ENCODE peak calls at places on chromosomes 7 and 10, in ten cellular contexts. One of them, this sample, is unnamed.

GRCh38 chr10:80171248-80171660 is 34.1 kb downstream of the ANXA11 start:
- DNase-seq in suprapubic skin: no peak
- DNase-seq in stimulated activated CD4-positive, alpha-beta T cell treated with anti-CD3 and anti-CD28 coated beads, Interleukin-12 subunit alpha, Interleukin-12 subunit beta, amount 100 ng/mL, for 4 hours: no peak
- DNase-seq in activated T-cell treated with anti-CD3 and anti-CD28 coated beads for 48 hours: no peak
- DNase-seq in activated gamma-delta T cell treated with anti-CD3 and anti-CD28 coated beads, Interleukin-2, amount 50 U/mL, for 16 hours: no peak
- DNase-seq in SW 1271: no peak
- DNase-seq in tibial artery: no peak
- DNase-seq in GM13976: no peak
- DNase-seq in IMR-90: no peak
- DNase-seq in activated CD8-positive, alpha-beta memory T cell treated with anti-CD3 and anti-CD28 coated beads, Interleukin-2, amount 50 U/mL, for 48 hours: no peak
- DNase-seq in this sample: no peak

GRCh38 chr10:82378146-82378545 is 503.2 kb downstream of the NRG3 start:
- DNase-seq in suprapubic skin: no peak
- DNase-seq in stimulated activated CD4-positive, alpha-beta T cell treated with anti-CD3 and anti-CD28 coated beads, Interleukin-12 subunit alpha, Interleukin-12 subunit beta, amount 100 ng/mL, for 4 hours: no peak
- DNase-seq in activated T-cell treated with anti-CD3 and anti-CD28 coated beads for 48 hours: no peak
- DNase-seq in activated gamma-delta T cell treated with anti-CD3 and anti-CD28 coated beads, Interleukin-2, amount 50 U/mL, for 16 hours: no peak
- DNase-seq in SW 1271: no peak
- DNase-seq in tibial artery: peak
- DNase-seq in GM13976: no peak
- DNase-seq in IMR-90: peak
- DNase-seq in activated CD8-positive, alpha-beta memory T cell treated with anti-CD3 and anti-CD28 coated beads, Interleukin-2, amount 50 U/mL, for 48 hours: no peak
- DNase-seq in this sample: peak

GRCh38 chr7:139753693-139754111 is 24.1 kb downstream of the HIPK2 start:
- DNase-seq in suprapubic skin: no peak
- DNase-seq in stimulated activated CD4-positive, alpha-beta T cell treated with anti-CD3 and anti-CD28 coated beads, Interleukin-12 subunit alpha, Interleukin-12 subunit beta, amount 100 ng/mL, for 4 hours: no peak
- DNase-seq in activated T-cell treated with anti-CD3 and anti-CD28 coated beads for 48 hours: no peak
- DNase-seq in activated gamma-delta T cell treated with anti-CD3 and anti-CD28 coated beads, Interleukin-2, amount 50 U/mL, for 16 hours: no peak
- DNase-seq in SW 1271: no peak
- DNase-seq in tibial artery: no peak
- DNase-seq in GM13976: no peak
- DNase-seq in IMR-90: no peak
- DNase-seq in activated CD8-positive, alpha-beta memory T cell treated with anti-CD3 and anti-CD28 coated beads, Interleukin-2, amount 50 U/mL, for 48 hours: no peak
- DNase-seq in this sample: no peak

GRCh38 chr7:36309301-36309700 is 80.4 kb upstream of the ANLN start:
- DNase-seq in suprapubic skin: peak
- DNase-seq in stimulated activated CD4-positive, alpha-beta T cell treated with anti-CD3 and anti-CD28 coated beads, Interleukin-12 subunit alpha, Interleukin-12 subunit beta, amount 100 ng/mL, for 4 hours: no peak
- DNase-seq in activated T-cell treated with anti-CD3 and anti-CD28 coated beads for 48 hours: no peak
- DNase-seq in activated gamma-delta T cell treated with anti-CD3 and anti-CD28 coated beads, Interleukin-2, amount 50 U/mL, for 16 hours: no peak
- DNase-seq in SW 1271: no peak
- DNase-seq in tibial artery: no peak
- DNase-seq in GM13976: no peak
- DNase-seq in IMR-90: no peak
- DNase-seq in activated CD8-positive, alpha-beta memory T cell treated with anti-CD3 and anti-CD28 coated beads, Interleukin-2, amount 50 U/mL, for 48 hours: peak
- DNase-seq in this sample: no peak

GRCh38 chr10:10330481-10330880 is 687.2 kb upstream of the CELF2 start:
- DNase-seq in suprapubic skin: no peak
- DNase-seq in stimulated activated CD4-positive, alpha-beta T cell treated with anti-CD3 and anti-CD28 coated beads, Interleukin-12 subunit alpha, Interleukin-12 subunit beta, amount 100 ng/mL, for 4 hours: no peak
- DNase-seq in activated T-cell treated with anti-CD3 and anti-CD28 coated beads for 48 hours: no peak
- DNase-seq in activated gamma-delta T cell treated with anti-CD3 and anti-CD28 coated beads, Interleukin-2, amount 50 U/mL, for 16 hours: no peak
- DNase-seq in SW 1271: no peak
- DNase-seq in tibial artery: no peak
- DNase-seq in GM13976: no peak
- DNase-seq in IMR-90: peak
- DNase-seq in activated CD8-positive, alpha-beta memory T cell treated with anti-CD3 and anti-CD28 coated beads, Interleukin-2, amount 50 U/mL, for 48 hours: no peak
- DNase-seq in this sample: no peak

GRCh38 chr7:106050743-106051110 is 61.4 kb downstream of the SYPL1 start:
- DNase-seq in suprapubic skin: no peak
- DNase-seq in stimulated activated CD4-positive, alpha-beta T cell treated with anti-CD3 and anti-CD28 coated beads, Interleukin-12 subunit alpha, Interleukin-12 subunit beta, amount 100 ng/mL, for 4 hours: no peak
- DNase-seq in activated T-cell treated with anti-CD3 and anti-CD28 coated beads for 48 hours: no peak
- DNase-seq in activated gamma-delta T cell treated with anti-CD3 and anti-CD28 coated beads, Interleukin-2, amount 50 U/mL, for 16 hours: no peak
- DNase-seq in SW 1271: no peak
- DNase-seq in tibial artery: peak
- DNase-seq in GM13976: no peak
- DNase-seq in IMR-90: peak
- DNase-seq in activated CD8-positive, alpha-beta memory T cell treated with anti-CD3 and anti-CD28 coated beads, Interleukin-2, amount 50 U/mL, for 48 hours: no peak
- DNase-seq in this sample: peak

GRCh38 chr7:139618482-139619366 is 95.2 kb downstream of the CLEC2L start:
- DNase-seq in suprapubic skin: no peak
- DNase-seq in stimulated activated CD4-positive, alpha-beta T cell treated with anti-CD3 and anti-CD28 coated beads, Interleukin-12 subunit alpha, Interleukin-12 subunit beta, amount 100 ng/mL, for 4 hours: peak
- DNase-seq in activated T-cell treated with anti-CD3 and anti-CD28 coated beads for 48 hours: peak
- DNase-seq in activated gamma-delta T cell treated with anti-CD3 and anti-CD28 coated beads, Interleukin-2, amount 50 U/mL, for 16 hours: no peak
- DNase-seq in SW 1271: no peak
- DNase-seq in tibial artery: no peak
- DNase-seq in GM13976: no peak
- DNase-seq in IMR-90: peak
- DNase-seq in activated CD8-positive, alpha-beta memory T cell treated with anti-CD3 and anti-CD28 coated beads, Interleukin-2, amount 50 U/mL, for 48 hours: peak
- DNase-seq in this sample: peak

GRCh38 chr7:128863433-128863989 is 855 bp downstream of the ATP6V1F start:
- DNase-seq in suprapubic skin: no peak
- DNase-seq in stimulated activated CD4-positive, alpha-beta T cell treated with anti-CD3 and anti-CD28 coated beads, Interleukin-12 subunit alpha, Interleukin-12 subunit beta, amount 100 ng/mL, for 4 hours: peak
- DNase-seq in activated T-cell treated with anti-CD3 and anti-CD28 coated beads for 48 hours: peak
- DNase-seq in activated gamma-delta T cell treated with anti-CD3 and anti-CD28 coated beads, Interleukin-2, amount 50 U/mL, for 16 hours: peak
- DNase-seq in SW 1271: peak
- DNase-seq in tibial artery: no peak
- DNase-seq in GM13976: peak
- DNase-seq in IMR-90: peak
- DNase-seq in activated CD8-positive, alpha-beta memory T cell treated with anti-CD3 and anti-CD28 coated beads, Interleukin-2, amount 50 U/mL, for 48 hours: peak
- DNase-seq in this sample: peak

GRCh38 chr7:139687206-139687954 is 90.4 kb downstream of the HIPK2 start:
- DNase-seq in suprapubic skin: no peak
- DNase-seq in stimulated activated CD4-positive, alpha-beta T cell treated with anti-CD3 and anti-CD28 coated beads, Interleukin-12 subunit alpha, Interleukin-12 subunit beta, amount 100 ng/mL, for 4 hours: no peak
- DNase-seq in activated T-cell treated with anti-CD3 and anti-CD28 coated beads for 48 hours: no peak
- DNase-seq in activated gamma-delta T cell treated with anti-CD3 and anti-CD28 coated beads, Interleukin-2, amount 50 U/mL, for 16 hours: no peak
- DNase-seq in SW 1271: no peak
- DNase-seq in tibial artery: no peak
- DNase-seq in GM13976: no peak
- DNase-seq in IMR-90: no peak
- DNase-seq in activated CD8-positive, alpha-beta memory T cell treated with anti-CD3 and anti-CD28 coated beads, Interleukin-2, amount 50 U/mL, for 48 hours: no peak
- DNase-seq in this sample: no peak

GRCh38 chr7:50552921-50553320 is 12.3 kb downstream of the DDC start:
- DNase-seq in suprapubic skin: no peak
- DNase-seq in stimulated activated CD4-positive, alpha-beta T cell treated with anti-CD3 and anti-CD28 coated beads, Interleukin-12 subunit alpha, Interleukin-12 subunit beta, amount 100 ng/mL, for 4 hours: no peak
- DNase-seq in activated T-cell treated with anti-CD3 and anti-CD28 coated beads for 48 hours: no peak
- DNase-seq in activated gamma-delta T cell treated with anti-CD3 and anti-CD28 coated beads, Interleukin-2, amount 50 U/mL, for 16 hours: no peak
- DNase-seq in SW 1271: no peak
- DNase-seq in tibial artery: no peak
- DNase-seq in GM13976: no peak
- DNase-seq in IMR-90: peak
- DNase-seq in activated CD8-positive, alpha-beta memory T cell treated with anti-CD3 and anti-CD28 coated beads, Interleukin-2, amount 50 U/mL, for 48 hours: no peak
- DNase-seq in this sample: peak

GRCh38 chr7:116588641-116589594 is 64.1 kb downstream of the CAV1 start:
- DNase-seq in suprapubic skin: no peak
- DNase-seq in stimulated activated CD4-positive, alpha-beta T cell treated with anti-CD3 and anti-CD28 coated beads, Interleukin-12 subunit alpha, Interleukin-12 subunit beta, amount 100 ng/mL, for 4 hours: no peak
- DNase-seq in activated T-cell treated with anti-CD3 and anti-CD28 coated beads for 48 hours: no peak
- DNase-seq in activated gamma-delta T cell treated with anti-CD3 and anti-CD28 coated beads, Interleukin-2, amount 50 U/mL, for 16 hours: no peak
- DNase-seq in SW 1271: no peak
- DNase-seq in tibial artery: no peak
- DNase-seq in GM13976: peak
- DNase-seq in IMR-90: peak
- DNase-seq in activated CD8-positive, alpha-beta memory T cell treated with anti-CD3 and anti-CD28 coated beads, Interleukin-2, amount 50 U/mL, for 48 hours: no peak
- DNase-seq in this sample: peak

GRCh38 chr10:1572519-1573333 is 164.6 kb downstream of the ADARB2 start:
- DNase-seq in suprapubic skin: peak
- DNase-seq in stimulated activated CD4-positive, alpha-beta T cell treated with anti-CD3 and anti-CD28 coated beads, Interleukin-12 subunit alpha, Interleukin-12 subunit beta, amount 100 ng/mL, for 4 hours: no peak
- DNase-seq in activated T-cell treated with anti-CD3 and anti-CD28 coated beads for 48 hours: no peak
- DNase-seq in activated gamma-delta T cell treated with anti-CD3 and anti-CD28 coated beads, Interleukin-2, amount 50 U/mL, for 16 hours: no peak
- DNase-seq in SW 1271: no peak
- DNase-seq in tibial artery: peak
- DNase-seq in GM13976: no peak
- DNase-seq in IMR-90: no peak
- DNase-seq in activated CD8-positive, alpha-beta memory T cell treated with anti-CD3 and anti-CD28 coated beads, Interleukin-2, amount 50 U/mL, for 48 hours: no peak
- DNase-seq in this sample: no peak

GRCh38 chr7:130303127-130303526 is 10.2 kb downstream of the CPA4 start:
- DNase-seq in suprapubic skin: no peak
- DNase-seq in stimulated activated CD4-positive, alpha-beta T cell treated with anti-CD3 and anti-CD28 coated beads, Interleukin-12 subunit alpha, Interleukin-12 subunit beta, amount 100 ng/mL, for 4 hours: no peak
- DNase-seq in activated T-cell treated with anti-CD3 and anti-CD28 coated beads for 48 hours: no peak
- DNase-seq in activated gamma-delta T cell treated with anti-CD3 and anti-CD28 coated beads, Interleukin-2, amount 50 U/mL, for 16 hours: no peak
- DNase-seq in SW 1271: no peak
- DNase-seq in tibial artery: no peak
- DNase-seq in GM13976: no peak
- DNase-seq in IMR-90: no peak
- DNase-seq in activated CD8-positive, alpha-beta memory T cell treated with anti-CD3 and anti-CD28 coated beads, Interleukin-2, amount 50 U/mL, for 48 hours: no peak
- DNase-seq in this sample: no peak

GRCh38 chr7:71473366-71473967 is 341.5 kb downstream of the GALNT17 start:
- DNase-seq in suprapubic skin: no peak
- DNase-seq in stimulated activated CD4-positive, alpha-beta T cell treated with anti-CD3 and anti-CD28 coated beads, Interleukin-12 subunit alpha, Interleukin-12 subunit beta, amount 100 ng/mL, for 4 hours: no peak
- DNase-seq in activated T-cell treated with anti-CD3 and anti-CD28 coated beads for 48 hours: no peak
- DNase-seq in activated gamma-delta T cell treated with anti-CD3 and anti-CD28 coated beads, Interleukin-2, amount 50 U/mL, for 16 hours: no peak
- DNase-seq in SW 1271: no peak
- DNase-seq in tibial artery: no peak
- DNase-seq in GM13976: no peak
- DNase-seq in IMR-90: no peak
- DNase-seq in activated CD8-positive, alpha-beta memory T cell treated with anti-CD3 and anti-CD28 coated beads, Interleukin-2, amount 50 U/mL, for 48 hours: no peak
- DNase-seq in this sample: no peak

GRCh38 chr10:71600856-71601255 is 118.7 kb downstream of the C10orf105 start:
- DNase-seq in suprapubic skin: no peak
- DNase-seq in stimulated activated CD4-positive, alpha-beta T cell treated with anti-CD3 and anti-CD28 coated beads, Interleukin-12 subunit alpha, Interleukin-12 subunit beta, amount 100 ng/mL, for 4 hours: no peak
- DNase-seq in activated T-cell treated with anti-CD3 and anti-CD28 coated beads for 48 hours: no peak
- DNase-seq in activated gamma-delta T cell treated with anti-CD3 and anti-CD28 coated beads, Interleukin-2, amount 50 U/mL, for 16 hours: no peak
- DNase-seq in SW 1271: no peak
- DNase-seq in tibial artery: peak
- DNase-seq in GM13976: no peak
- DNase-seq in IMR-90: peak
- DNase-seq in activated CD8-positive, alpha-beta memory T cell treated with anti-CD3 and anti-CD28 coated beads, Interleukin-2, amount 50 U/mL, for 48 hours: no peak
- DNase-seq in this sample: peak

GRCh38 chr7:52355059-52355458 is 680.4 kb upstream of the POM121L12 start:
- DNase-seq in suprapubic skin: no peak
- DNase-seq in stimulated activated CD4-positive, alpha-beta T cell treated with anti-CD3 and anti-CD28 coated beads, Interleukin-12 subunit alpha, Interleukin-12 subunit beta, amount 100 ng/mL, for 4 hours: no peak
- DNase-seq in activated T-cell treated with anti-CD3 and anti-CD28 coated beads for 48 hours: no peak
- DNase-seq in activated gamma-delta T cell treated with anti-CD3 and anti-CD28 coated beads, Interleukin-2, amount 50 U/mL, for 16 hours: no peak
- DNase-seq in SW 1271: no peak
- DNase-seq in tibial artery: no peak
- DNase-seq in GM13976: no peak
- DNase-seq in IMR-90: no peak
- DNase-seq in activated CD8-positive, alpha-beta memory T cell treated with anti-CD3 and anti-CD28 coated beads, Interleukin-2, amount 50 U/mL, for 48 hours: no peak
- DNase-seq in this sample: no peak

GRCh38 chr7:131897790-131898165 is 341.4 kb upstream of the PODXL start:
- DNase-seq in suprapubic skin: no peak
- DNase-seq in stimulated activated CD4-positive, alpha-beta T cell treated with anti-CD3 and anti-CD28 coated beads, Interleukin-12 subunit alpha, Interleukin-12 subunit beta, amount 100 ng/mL, for 4 hours: no peak
- DNase-seq in activated T-cell treated with anti-CD3 and anti-CD28 coated beads for 48 hours: no peak
- DNase-seq in activated gamma-delta T cell treated with anti-CD3 and anti-CD28 coated beads, Interleukin-2, amount 50 U/mL, for 16 hours: no peak
- DNase-seq in SW 1271: no peak
- DNase-seq in tibial artery: no peak
- DNase-seq in GM13976: no peak
- DNase-seq in IMR-90: no peak
- DNase-seq in activated CD8-positive, alpha-beta memory T cell treated with anti-CD3 and anti-CD28 coated beads, Interleukin-2, amount 50 U/mL, for 48 hours: no peak
- DNase-seq in this sample: no peak

GRCh38 chr10:6667679-6668270 is 87.7 kb upstream of the PRKCQ start:
- DNase-seq in suprapubic skin: no peak
- DNase-seq in stimulated activated CD4-positive, alpha-beta T cell treated with anti-CD3 and anti-CD28 coated beads, Interleukin-12 subunit alpha, Interleukin-12 subunit beta, amount 100 ng/mL, for 4 hours: peak
- DNase-seq in activated T-cell treated with anti-CD3 and anti-CD28 coated beads for 48 hours: peak
- DNase-seq in activated gamma-delta T cell treated with anti-CD3 and anti-CD28 coated beads, Interleukin-2, amount 50 U/mL, for 16 hours: no peak
- DNase-seq in SW 1271: no peak
- DNase-seq in tibial artery: no peak
- DNase-seq in GM13976: no peak
- DNase-seq in IMR-90: peak
- DNase-seq in activated CD8-positive, alpha-beta memory T cell treated with anti-CD3 and anti-CD28 coated beads, Interleukin-2, amount 50 U/mL, for 48 hours: no peak
- DNase-seq in this sample: peak

GRCh38 chr10:79431422-79431821 is 14.0 kb downstream of the ZCCHC24 start:
- DNase-seq in suprapubic skin: no peak
- DNase-seq in stimulated activated CD4-positive, alpha-beta T cell treated with anti-CD3 and anti-CD28 coated beads, Interleukin-12 subunit alpha, Interleukin-12 subunit beta, amount 100 ng/mL, for 4 hours: no peak
- DNase-seq in activated T-cell treated with anti-CD3 and anti-CD28 coated beads for 48 hours: no peak
- DNase-seq in activated gamma-delta T cell treated with anti-CD3 and anti-CD28 coated beads, Interleukin-2, amount 50 U/mL, for 16 hours: no peak
- DNase-seq in SW 1271: no peak
- DNase-seq in tibial artery: no peak
- DNase-seq in GM13976: no peak
- DNase-seq in IMR-90: no peak
- DNase-seq in activated CD8-positive, alpha-beta memory T cell treated with anti-CD3 and anti-CD28 coated beads, Interleukin-2, amount 50 U/mL, for 48 hours: no peak
- DNase-seq in this sample: no peak

GRCh38 chr7:44762300-44762699 is 13.7 kb downstream of the ZMIZ2 start:
- DNase-seq in suprapubic skin: no peak
- DNase-seq in stimulated activated CD4-positive, alpha-beta T cell treated with anti-CD3 and anti-CD28 coated beads, Interleukin-12 subunit alpha, Interleukin-12 subunit beta, amount 100 ng/mL, for 4 hours: no peak
- DNase-seq in activated T-cell treated with anti-CD3 and anti-CD28 coated beads for 48 hours: no peak
- DNase-seq in activated gamma-delta T cell treated with anti-CD3 and anti-CD28 coated beads, Interleukin-2, amount 50 U/mL, for 16 hours: no peak
- DNase-seq in SW 1271: no peak
- DNase-seq in tibial artery: no peak
- DNase-seq in GM13976: peak
- DNase-seq in IMR-90: no peak
- DNase-seq in activated CD8-positive, alpha-beta memory T cell treated with anti-CD3 and anti-CD28 coated beads, Interleukin-2, amount 50 U/mL, for 48 hours: no peak
- DNase-seq in this sample: no peak

GRCh38 chr10:132059760-132060508 is 5.8 kb upstream of the JAKMIP3 start:
- DNase-seq in suprapubic skin: peak
- DNase-seq in stimulated activated CD4-positive, alpha-beta T cell treated with anti-CD3 and anti-CD28 coated beads, Interleukin-12 subunit alpha, Interleukin-12 subunit beta, amount 100 ng/mL, for 4 hours: no peak
- DNase-seq in activated T-cell treated with anti-CD3 and anti-CD28 coated beads for 48 hours: no peak
- DNase-seq in activated gamma-delta T cell treated with anti-CD3 and anti-CD28 coated beads, Interleukin-2, amount 50 U/mL, for 16 hours: no peak
- DNase-seq in SW 1271: no peak
- DNase-seq in tibial artery: no peak
- DNase-seq in GM13976: no peak
- DNase-seq in IMR-90: no peak
- DNase-seq in activated CD8-positive, alpha-beta memory T cell treated with anti-CD3 and anti-CD28 coated beads, Interleukin-2, amount 50 U/mL, for 48 hours: peak
- DNase-seq in this sample: no peak

GRCh38 chr7:3076700-3077099 is 33.0 kb upstream of the CARD11 start:
- DNase-seq in suprapubic skin: no peak
- DNase-seq in stimulated activated CD4-positive, alpha-beta T cell treated with anti-CD3 and anti-CD28 coated beads, Interleukin-12 subunit alpha, Interleukin-12 subunit beta, amount 100 ng/mL, for 4 hours: no peak
- DNase-seq in activated T-cell treated with anti-CD3 and anti-CD28 coated beads for 48 hours: no peak
- DNase-seq in activated gamma-delta T cell treated with anti-CD3 and anti-CD28 coated beads, Interleukin-2, amount 50 U/mL, for 16 hours: no peak
- DNase-seq in SW 1271: no peak
- DNase-seq in tibial artery: no peak
- DNase-seq in GM13976: no peak
- DNase-seq in IMR-90: no peak
- DNase-seq in activated CD8-positive, alpha-beta memory T cell treated with anti-CD3 and anti-CD28 coated beads, Interleukin-2, amount 50 U/mL, for 48 hours: no peak
- DNase-seq in this sample: no peak

GRCh38 chr7:111840528-111840927 is 278.2 kb upstream of the IMMP2L start:
- DNase-seq in suprapubic skin: no peak
- DNase-seq in stimulated activated CD4-positive, alpha-beta T cell treated with anti-CD3 and anti-CD28 coated beads, Interleukin-12 subunit alpha, Interleukin-12 subunit beta, amount 100 ng/mL, for 4 hours: no peak
- DNase-seq in activated T-cell treated with anti-CD3 and anti-CD28 coated beads for 48 hours: no peak
- DNase-seq in activated gamma-delta T cell treated with anti-CD3 and anti-CD28 coated beads, Interleukin-2, amount 50 U/mL, for 16 hours: no peak
- DNase-seq in SW 1271: no peak
- DNase-seq in tibial artery: no peak
- DNase-seq in GM13976: no peak
- DNase-seq in IMR-90: no peak
- DNase-seq in activated CD8-positive, alpha-beta memory T cell treated with anti-CD3 and anti-CD28 coated beads, Interleukin-2, amount 50 U/mL, for 48 hours: no peak
- DNase-seq in this sample: no peak

GRCh38 chr10:24908793-24909423 is 43.5 kb downstream of the PRTFDC1 start:
- DNase-seq in suprapubic skin: no peak
- DNase-seq in stimulated activated CD4-positive, alpha-beta T cell treated with anti-CD3 and anti-CD28 coated beads, Interleukin-12 subunit alpha, Interleukin-12 subunit beta, amount 100 ng/mL, for 4 hours: no peak
- DNase-seq in activated T-cell treated with anti-CD3 and anti-CD28 coated beads for 48 hours: no peak
- DNase-seq in activated gamma-delta T cell treated with anti-CD3 and anti-CD28 coated beads, Interleukin-2, amount 50 U/mL, for 16 hours: no peak
- DNase-seq in SW 1271: peak
- DNase-seq in tibial artery: no peak
- DNase-seq in GM13976: no peak
- DNase-seq in IMR-90: peak
- DNase-seq in activated CD8-positive, alpha-beta memory T cell treated with anti-CD3 and anti-CD28 coated beads, Interleukin-2, amount 50 U/mL, for 48 hours: no peak
- DNase-seq in this sample: peak

GRCh38 chr7:98569606-98570337 is 47.3 kb upstream of the NPTX2 start:
- DNase-seq in suprapubic skin: no peak
- DNase-seq in stimulated activated CD4-positive, alpha-beta T cell treated with anti-CD3 and anti-CD28 coated beads, Interleukin-12 subunit alpha, Interleukin-12 subunit beta, amount 100 ng/mL, for 4 hours: no peak
- DNase-seq in activated T-cell treated with anti-CD3 and anti-CD28 coated beads for 48 hours: no peak
- DNase-seq in activated gamma-delta T cell treated with anti-CD3 and anti-CD28 coated beads, Interleukin-2, amount 50 U/mL, for 16 hours: no peak
- DNase-seq in SW 1271: no peak
- DNase-seq in tibial artery: no peak
- DNase-seq in GM13976: no peak
- DNase-seq in IMR-90: no peak
- DNase-seq in activated CD8-positive, alpha-beta memory T cell treated with anti-CD3 and anti-CD28 coated beads, Interleukin-2, amount 50 U/mL, for 48 hours: no peak
- DNase-seq in this sample: peak

GRCh38 chr7:1545417-1546246 is 10.4 kb downstream of the TMEM184A start:
- DNase-seq in suprapubic skin: no peak
- DNase-seq in stimulated activated CD4-positive, alpha-beta T cell treated with anti-CD3 and anti-CD28 coated beads, Interleukin-12 subunit alpha, Interleukin-12 subunit beta, amount 100 ng/mL, for 4 hours: no peak
- DNase-seq in activated T-cell treated with anti-CD3 and anti-CD28 coated beads for 48 hours: no peak
- DNase-seq in activated gamma-delta T cell treated with anti-CD3 and anti-CD28 coated beads, Interleukin-2, amount 50 U/mL, for 16 hours: no peak
- DNase-seq in SW 1271: no peak
- DNase-seq in tibial artery: no peak
- DNase-seq in GM13976: no peak
- DNase-seq in IMR-90: no peak
- DNase-seq in activated CD8-positive, alpha-beta memory T cell treated with anti-CD3 and anti-CD28 coated beads, Interleukin-2, amount 50 U/mL, for 48 hours: no peak
- DNase-seq in this sample: no peak

GRCh38 chr10:110165239-110165638 is 42.2 kb upstream of the MXI1 start:
- DNase-seq in suprapubic skin: peak
- DNase-seq in stimulated activated CD4-positive, alpha-beta T cell treated with anti-CD3 and anti-CD28 coated beads, Interleukin-12 subunit alpha, Interleukin-12 subunit beta, amount 100 ng/mL, for 4 hours: no peak
- DNase-seq in activated T-cell treated with anti-CD3 and anti-CD28 coated beads for 48 hours: peak
- DNase-seq in activated gamma-delta T cell treated with anti-CD3 and anti-CD28 coated beads, Interleukin-2, amount 50 U/mL, for 16 hours: no peak
- DNase-seq in SW 1271: no peak
- DNase-seq in tibial artery: no peak
- DNase-seq in GM13976: no peak
- DNase-seq in IMR-90: no peak
- DNase-seq in activated CD8-positive, alpha-beta memory T cell treated with anti-CD3 and anti-CD28 coated beads, Interleukin-2, amount 50 U/mL, for 48 hours: peak
- DNase-seq in this sample: no peak

GRCh38 chr7:98283127-98283886 is 1.8 kb downstream of the BRI3 start:
- DNase-seq in suprapubic skin: no peak
- DNase-seq in stimulated activated CD4-positive, alpha-beta T cell treated with anti-CD3 and anti-CD28 coated beads, Interleukin-12 subunit alpha, Interleukin-12 subunit beta, amount 100 ng/mL, for 4 hours: no peak
- DNase-seq in activated T-cell treated with anti-CD3 and anti-CD28 coated beads for 48 hours: no peak
- DNase-seq in activated gamma-delta T cell treated with anti-CD3 and anti-CD28 coated beads, Interleukin-2, amount 50 U/mL, for 16 hours: no peak
- DNase-seq in SW 1271: no peak
- DNase-seq in tibial artery: peak
- DNase-seq in GM13976: no peak
- DNase-seq in IMR-90: peak
- DNase-seq in activated CD8-positive, alpha-beta memory T cell treated with anti-CD3 and anti-CD28 coated beads, Interleukin-2, amount 50 U/mL, for 48 hours: no peak
- DNase-seq in this sample: peak

This sample was measured in RPMI7951.